ENCODE peak calls at places on chromosomes 13 and 19, in six cellular contexts. Z is stimulated activated CD8-positive, alpha-beta memory T cell treated with anti-CD3 and anti-CD28 coated beads, Interleukin-15, amount 100 ng/mL, for 4 hours; P is endothelial cell; X is heart right ventricle; E is pulmonary artery endothelial cell; T is activated CD4-positive, alpha-beta memory T cell treated with anti-CD3 and anti-CD28 coated beads, Interleukin-2, amount 10 ng/mL, durations not matched to agents 7 days and 5 days. R is an unnamed sample.

GRCh38 chr19:50167314-50167721 is 4.2 kb upstream of the IZUMO2 start:
- DNase-seq in Z (no peak), P (no peak), X (no peak), E (no peak), T (no peak), R (peak; percentile 72)

GRCh38 chr13:20713751-20714150 is 10.3 kb downstream of the IL17D start:
- DNase-seq in Z (no peak), P (no peak), X (no peak), E (peak; percentile 27), T (no peak), R (no peak)

GRCh38 chr13:86282450-86282849 is 483.2 kb upstream of the SLITRK6 start:
- DNase-seq in Z (no peak), P (no peak), X (no peak), E (no peak), T (no peak), R (peak; percentile 28)

GRCh38 chr13:33318744-33319143 is 33.2 kb upstream of the STARD13 start:
- DNase-seq in Z (no peak), P (no peak), X (no peak), E (no peak), T (no peak), R (no peak)

GRCh38 chr13:110853235-110853721 is 61.6 kb downstream of the ANKRD10 start:
- DNase-seq in Z (no peak), P (no peak), X (no peak), E (no peak), T (no peak), R (no peak)

GRCh38 chr19:56253737-56254136 is 18.8 kb upstream of the EDDM13 start:
- DNase-seq in Z (no peak), P (no peak), X (no peak), E (peak; percentile 24), T (no peak), R (peak; percentile 59)

GRCh38 chr13:32205426-32206096 is 109.6 kb downstream of the ZAR1L start:
- DNase-seq in Z (no peak), P (no peak), X (no peak), E (no peak), T (no peak), R (no peak)

GRCh38 chr19:883661-884211 is 9.3 kb downstream of the MED16 start:
- DNase-seq in Z (no peak), P (no peak), X (no peak), E (no peak), T (no peak), R (peak; percentile 89)

GRCh38 chr19:41299755-41300089 is 10.2 kb upstream of the CCDC97 start:
- DNase-seq in Z (no peak), P (no peak), X (peak; percentile 64), E (no peak), T (no peak), R (peak; percentile 60)

GRCh38 chr19:14091086-14091884 is 734 bp upstream of the SAMD1 start:
- DNase-seq in Z (no peak), P (peak; percentile 61), X (no peak), E (no peak), T (peak; percentile 80), R (peak; percentile 52)

GRCh38 chr13:29597701-29598100 is 2.2 kb upstream of the SLC7A1 start:
- DNase-seq in Z (no peak), P (no peak), X (no peak), E (no peak), T (no peak), R (no peak)

GRCh38 chr19:45657520-45658163 is 10.4 kb upstream of the GIPR start:
- DNase-seq in Z (no peak), P (no peak), X (no peak), E (no peak), T (no peak), R (no peak)

GRCh38 chr13:26784704-26785639 is 24.4 kb upstream of the GPR12 start:
- DNase-seq in Z (no peak), P (no peak), X (no peak), E (no peak), T (no peak), R (no peak)

GRCh38 chr19:55516878-55517620 is 19.9 kb downstream of the SBK2 start:
- DNase-seq in Z (peak; percentile 82), P (peak; percentile 93), X (peak; percentile 96), E (peak; percentile 68), T (peak; percentile 90), R (peak; percentile 92)

GRCh38 chr13:97521726-97522125 is 87.8 kb downstream of the RAP2A start:
- DNase-seq in Z (no peak), P (no peak), X (no peak), E (no peak), T (no peak), R (no peak)

GRCh38 chr13:43268632-43269031 is 245.2 kb downstream of the DNAJC15 start:
- DNase-seq in Z (no peak), P (no peak), X (no peak), E (no peak), T (no peak), R (no peak)

R was measured in kidney tubule cell.